ENCODE peak calls at places on chromosomes 2 and 18, in four cellular contexts. W, F, U and O are unnamed samples.
A peak's percentile ranks its signal among the peaks of the same experiment; 100 is the strongest.

GRCh38 chr2:218396688-218397501 is 2.8 kb upstream of the CTDSP1 start:
- DNase-seq in W (no peak), F (peak; percentile 88), U (no peak), O (peak; percentile 69)

GRCh38 chr2:49286045-49286444 is 131.7 kb upstream of the FSHR start:
- DNase-seq in W (no peak), F (no peak), U (no peak), O (no peak)

GRCh38 chr18:45783097-45784075 is 42.1 kb upstream of the SIGLEC15 start:
- DNase-seq in W (peak; percentile 32), F (no peak), U (peak; percentile 55), O (no peak)

GRCh38 chr2:207935991-207936370 is 89.3 kb downstream of the PLEKHM3 start:
- DNase-seq in W (no peak), F (no peak), U (no peak), O (no peak)

GRCh38 chr2:46216213-46216612 is 81.0 kb upstream of the EPAS1 start:
- DNase-seq in W (no peak), F (no peak), U (peak; percentile 74), O (no peak)

GRCh38 chr2:45184606-45185005 is 175.4 kb upstream of the SIX2 start:
- DNase-seq in W (no peak), F (no peak), U (peak; percentile 86), O (no peak)

GRCh38 chr2:45269149-45269793 is 260.0 kb upstream of the SIX2 start:
- DNase-seq in W (no peak), F (no peak), U (no peak), O (no peak)

GRCh38 chr18:3027301-3027700 is 14.4 kb upstream of the LPIN2 start:
- DNase-seq in W (no peak), F (no peak), U (no peak), O (no peak)

GRCh38 chr2:9638532-9638931 is 7.7 kb upstream of the YWHAQ start:
- DNase-seq in W (peak; percentile 93), F (peak; percentile 88), U (peak; percentile 39), O (no peak)

GRCh38 chr2:30060562-30060961 is 86.2 kb upstream of the YPEL5 start:
- DNase-seq in W (no peak), F (no peak), U (no peak), O (no peak)

DNA sequence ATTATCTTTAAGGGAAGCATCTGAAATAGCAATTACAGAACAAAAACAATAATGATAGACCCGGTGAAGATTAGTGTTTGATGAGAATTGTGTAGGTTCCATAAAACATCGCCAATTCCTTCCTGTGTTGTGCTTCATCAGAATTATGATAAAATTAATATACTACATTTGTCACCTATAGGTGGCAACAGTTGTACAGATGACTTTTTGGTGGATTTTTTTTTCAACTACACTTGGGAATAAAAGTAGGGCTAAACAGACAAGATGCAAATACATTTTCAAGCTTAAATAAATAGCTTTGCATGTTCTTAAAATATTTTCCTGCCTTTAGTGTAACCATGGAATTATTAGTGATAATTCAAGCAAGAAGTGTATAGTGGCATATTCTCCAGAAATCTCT is 7.0 kb upstream of the LYPD1 start:
- DNase-seq in W (no peak), F (no peak), U (no peak), O (no peak)
- TF ChIP-seq CTCF in W (no peak), F (peak; percentile 14), U (peak; percentile 49), O (no peak)

GRCh38 chr2:163266772-163267171 is 428.2 kb upstream of the KCNH7 start:
- DNase-seq in W (no peak), F (no peak), U (peak; percentile 97), O (no peak)
- TF ChIP-seq CTCF in W (no peak), F (no peak), U (peak; percentile 36), O (no peak)

GRCh38 chr2:63425606-63426005 is 162.7 kb downstream of the WDPCP start:
- DNase-seq in W (no peak), F (no peak), U (no peak), O (no peak)

GRCh38 chr2:63424329-63425078 is 163.8 kb downstream of the WDPCP start:
- DNase-seq in W (no peak), F (no peak), U (peak; percentile 27), O (no peak)

DNA sequence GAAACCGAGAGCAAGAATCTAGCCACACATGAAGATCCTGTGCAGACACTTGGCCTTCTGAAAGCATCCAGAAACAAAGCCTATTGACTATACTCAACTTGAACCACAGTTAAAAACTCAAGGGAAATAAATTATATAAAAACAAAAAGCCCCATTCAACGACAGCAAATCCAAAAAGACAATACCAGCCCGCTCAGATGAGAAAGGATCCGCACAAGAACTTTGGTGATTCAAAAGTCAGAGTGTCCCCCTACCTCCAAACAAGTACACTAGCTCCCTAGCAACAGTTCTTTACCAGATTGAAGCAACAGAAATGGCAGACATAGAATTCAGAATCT is 163.2 kb downstream of the WDPCP start:
- DNase-seq in W (no peak), F (no peak), U (no peak), O (no peak)
- TF ChIP-seq CTCF in W (no peak), F (no peak), U (no peak), O (no peak)

GRCh38 chr2:221285156-221285555 is 286.9 kb downstream of the EPHA4 start:
- DNase-seq in W (no peak), F (no peak), U (no peak), O (no peak)

GRCh38 chr2:221283896-221284295 is 288.2 kb downstream of the EPHA4 start:
- DNase-seq in W (no peak), F (no peak), U (no peak), O (no peak)

GRCh38 chr2:221293949-221294736 is 278.0 kb downstream of the EPHA4 start:
- DNase-seq in W (no peak), F (no peak), U (no peak), O (no peak)

GRCh38 chr2:221289389-221289788 is 282.7 kb downstream of the EPHA4 start:
- DNase-seq in W (no peak), F (no peak), U (peak; percentile 5), O (no peak)

DNA sequence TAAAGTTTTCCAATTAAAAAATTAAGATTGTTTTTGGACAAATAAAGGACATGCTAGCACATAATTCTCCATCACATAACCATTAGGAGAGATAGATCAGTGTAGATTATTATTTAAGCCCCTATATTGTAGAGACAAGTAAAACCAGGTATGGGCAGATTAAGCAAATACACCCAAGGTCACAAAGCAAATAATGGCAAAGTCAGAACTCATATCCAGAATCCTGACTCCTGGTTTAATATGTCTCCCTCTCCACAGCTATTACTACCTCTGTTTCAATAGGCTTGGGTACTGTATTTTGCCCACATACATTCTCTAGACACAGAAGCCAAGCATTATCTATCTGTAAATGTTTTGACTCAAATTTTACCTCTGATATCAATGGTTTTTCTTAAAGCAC is 282.3 kb downstream of the EPHA4 start:
- DNase-seq in W (no peak), F (no peak), U (no peak), O (no peak)
- TF ChIP-seq CTCF in W (no peak), F (no peak), U (no peak), O (no peak)

DNA sequence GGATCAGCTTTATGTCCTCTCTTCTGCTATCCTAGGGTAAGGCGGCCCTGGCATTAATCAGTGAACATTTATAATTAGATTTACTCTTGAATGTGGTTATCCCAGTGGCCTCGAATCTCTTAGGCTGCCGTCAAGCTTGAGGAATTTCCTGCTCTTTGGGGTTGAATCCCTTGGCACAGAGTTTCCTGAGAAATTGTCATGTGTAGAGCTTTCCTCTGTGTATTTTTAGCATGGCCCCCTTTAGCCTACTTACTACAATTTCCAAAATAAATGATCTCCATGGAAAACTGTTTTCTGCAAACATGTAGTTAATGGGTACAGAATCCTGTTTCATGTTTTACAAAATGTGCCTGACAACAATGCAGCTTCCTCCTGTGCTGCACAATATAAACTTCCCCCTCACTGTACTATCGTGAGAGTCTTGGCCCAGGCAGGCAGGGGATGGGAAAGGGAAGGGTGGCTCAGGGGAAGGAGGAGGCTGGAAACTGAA is 18.1 kb downstream of the NCAPH start:
- DNase-seq in W (no peak), F (no peak), U (no peak), O (no peak)
- TF ChIP-seq CTCF in W (no peak), F (no peak), U (no peak), O (no peak)

DNA sequence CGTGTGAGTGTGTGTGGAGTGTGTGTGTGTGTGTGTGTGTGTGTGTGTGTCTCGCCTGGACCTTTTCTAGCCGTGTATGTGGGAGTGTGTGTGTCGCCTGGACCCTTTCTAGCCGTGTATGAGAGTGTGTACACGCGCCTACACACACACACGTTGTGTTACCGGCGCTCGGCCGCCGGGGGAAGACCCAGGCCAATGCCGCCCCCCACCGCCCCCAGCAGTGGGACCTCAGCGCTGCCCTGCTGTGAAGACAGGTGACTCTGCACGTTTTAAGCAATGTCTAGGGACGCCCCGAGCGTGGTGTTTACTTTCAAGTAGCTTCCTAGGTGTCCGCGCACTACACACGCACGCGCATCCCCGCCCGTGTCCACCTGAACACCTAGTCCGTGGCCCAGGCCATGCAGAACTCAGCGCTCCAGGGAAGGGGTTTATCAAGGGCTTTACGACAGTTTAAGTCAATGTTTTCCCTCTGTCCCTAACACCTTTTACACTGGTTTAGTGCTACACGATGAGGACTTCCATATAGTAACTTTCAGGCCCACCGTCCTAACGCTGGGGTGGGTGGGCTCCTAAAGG is 1.2 kb upstream of the BCL2 start:
- DNase-seq in W (no peak), F (peak; percentile 44), U (peak; percentile 28), O (peak; percentile 47)
- TF ChIP-seq CTCF in W (no peak), F (no peak), U (no peak), O (no peak)

DNA sequence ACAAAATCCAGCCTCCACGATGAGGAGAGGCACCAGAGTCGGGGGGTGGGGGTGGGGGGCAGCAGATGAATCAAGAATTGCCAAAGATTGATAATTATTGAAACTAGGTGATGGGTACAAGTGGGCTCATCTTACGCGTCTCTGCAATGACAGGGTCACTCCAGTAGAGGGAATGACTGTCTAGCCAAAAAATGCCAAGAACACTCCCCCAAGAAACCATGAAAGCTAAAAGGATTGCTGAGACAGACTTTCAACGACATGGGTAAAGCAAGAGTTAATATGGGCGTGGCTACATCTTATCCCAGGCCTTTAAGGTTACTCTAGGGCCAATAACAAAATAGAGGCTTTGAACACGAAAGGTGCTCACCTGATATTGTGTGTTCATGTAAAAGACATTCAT is 86.5 kb downstream of the STK39 start:
- DNase-seq in W (no peak), F (no peak), U (no peak), O (no peak)
- TF ChIP-seq CTCF in W (no peak), F (no peak), U (peak; percentile 56), O (no peak)

DNA sequence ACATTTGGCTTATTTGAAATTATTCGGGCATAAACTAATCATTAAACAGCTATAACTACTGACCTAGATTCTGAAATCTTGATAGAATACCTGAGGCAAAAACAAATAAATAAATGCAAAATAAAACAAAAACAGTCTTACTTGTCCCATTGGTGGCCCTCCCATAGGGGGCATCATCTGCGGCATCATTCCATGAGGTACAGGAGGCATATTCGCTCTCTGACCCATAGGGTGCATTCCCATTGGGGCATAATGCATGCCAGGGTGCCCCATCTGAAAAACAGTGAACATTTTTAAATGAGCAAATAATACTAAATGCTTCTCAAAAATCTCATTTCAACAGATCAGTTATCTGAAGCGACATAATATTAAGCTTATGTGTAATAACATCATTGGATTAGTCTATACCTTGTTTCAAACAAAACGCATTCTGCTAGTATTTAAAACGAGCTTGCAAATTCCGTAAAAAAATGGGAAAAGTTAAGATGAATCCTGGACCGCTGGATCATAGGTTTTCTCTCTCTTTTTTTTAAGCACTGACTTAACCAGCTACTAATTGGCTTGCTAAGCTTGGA is 1.3 kb downstream of the PRPF40A start:
- DNase-seq in W (no peak), F (no peak), U (peak; percentile 41), O (no peak)
- TF ChIP-seq CTCF in W (no peak), F (no peak), U (peak; percentile 72), O (peak; percentile 45)